ENCODE peak calls at places on chromosomes 11 and 22, in six cellular contexts. R is DMS153, E is retina, V is mesothelial cell of epicardium, P is iris pigment epithelial cell, D is neural progenitor cell. I is an unnamed sample.

GRCh38 chr11:92628401-92629292 is 340.8 kb upstream of the MTNR1B start:
- DNase-seq in D (no peak), E (no peak), V (no peak), P (peak), R (peak), I (peak)

GRCh38 chr11:8744423-8744822 is 61.8 kb downstream of the RPL27A start:
- DNase-seq in E (no peak), V (no peak), R (no peak), P (no peak), D (no peak), I (no peak)

GRCh38 chr11:65078151-65078550 is 5.7 kb downstream of the CDCA5 start:
- DNase-seq in E (no peak), P (peak), R (peak), D (peak), V (no peak), I (peak)

GRCh38 chr11:97201743-97202612 is 812.2 kb downstream of the JRKL start:
- DNase-seq in P (no peak), V (no peak), D (peak), E (no peak), R (no peak), I (peak)

GRCh38 chr11:6351782-6352181 is 31.5 kb upstream of the CAVIN3 start:
- DNase-seq in R (no peak), P (no peak), E (peak), V (no peak), D (no peak), I (no peak)

GRCh38 chr11:65388731-65389130 is 2.3 kb downstream of the FRMD8 start:
- DNase-seq in D (no peak), V (no peak), R (no peak), E (no peak), P (no peak), I (no peak)

GRCh38 chr22:42714768-42715430 is 5.8 kb downstream of the A4GALT start:
- DNase-seq in D (no peak), R (no peak), V (no peak), P (peak), E (no peak), I (no peak)

GRCh38 chr22:46008836-46009596 is 32.1 kb upstream of the WNT7B start:
- DNase-seq in D (no peak), R (no peak), P (no peak), E (no peak), V (no peak), I (no peak)

GRCh38 chr22:45883811-45884170 is 93.2 kb downstream of the WNT7B start:
- DNase-seq in R (no peak), P (no peak), E (no peak), D (no peak), V (peak), I (no peak)

GRCh38 chr11:65003282-65003681 is 6.5 kb upstream of the BATF2 start:
- DNase-seq in E (no peak), V (no peak), D (peak), R (no peak), P (peak), I (peak)

GRCh38 chr11:26950260-26950719 is 43.6 kb upstream of the FIBIN start:
- DNase-seq in P (peak), V (no peak), E (no peak), R (no peak), D (no peak), I (no peak)

GRCh38 chr22:29660021-29660420 is 56.6 kb downstream of the NF2 start:
- DNase-seq in V (no peak), P (no peak), R (no peak), E (no peak), D (no peak), I (no peak)

GRCh38 chr11:97611345-97611744 is 1221.5 kb downstream of the JRKL start:
- DNase-seq in E (no peak), V (no peak), D (no peak), P (no peak), R (no peak), I (no peak)

GRCh38 chr11:57935402-57936049 is 88.2 kb upstream of the OR9Q1 start:
- DNase-seq in V (no peak), E (no peak), D (no peak), R (no peak), P (no peak), I (no peak)

GRCh38 chr11:87970762-87971161 is 204.5 kb downstream of the RAB38 start:
- DNase-seq in R (no peak), P (no peak), V (no peak), E (no peak), D (peak), I (no peak)

GRCh38 chr22:19218541-19219233 is 40.2 kb upstream of the SLC25A1 start:
- DNase-seq in V (no peak), D (no peak), P (no peak), R (no peak), E (no peak), I (no peak)

GRCh38 chr22:20026204-20026908 is 5.4 kb downstream of the TANGO2 start:
- DNase-seq in E (no peak), R (no peak), D (no peak), P (no peak), V (peak), I (no peak)

GRCh38 chr22:29751139-29751538 is 15.7 kb downstream of the ZMAT5 start:
- DNase-seq in R (no peak), E (no peak), P (peak), D (no peak), V (no peak), I (no peak)

GRCh38 chr11:70828498-70829159 is 423.7 kb downstream of the SHANK2 start:
- DNase-seq in D (no peak), E (no peak), V (no peak), P (no peak), R (no peak), I (no peak)

GRCh38 chr11:61910473-61911123 is 6.8 kb downstream of the RAB3IL1 start:
- DNase-seq in E (no peak), V (no peak), D (no peak), P (peak), R (no peak), I (no peak)

GRCh38 chr22:36540867-36541642 is 12.1 kb upstream of the EIF3D start:
- DNase-seq in R (no peak), E (no peak), P (peak), D (no peak), V (no peak), I (peak)

GRCh38 chr11:26665946-26666345 is 55.9 kb downstream of the SLC5A12 start:
- DNase-seq in R (no peak), E (no peak), P (no peak), V (no peak), D (no peak), I (no peak)

GRCh38 chr22:50059185-50059880 is 1.2 kb upstream of the TTLL8 start:
- DNase-seq in V (no peak), P (peak), E (peak), D (peak), R (no peak), I (peak)

GRCh38 chr11:112410325-112410724 is 149.7 kb upstream of the PLET1 start:
- DNase-seq in D (no peak), R (no peak), E (no peak), P (no peak), V (no peak), I (no peak)

GRCh38 chr22:35582861-35583670 is 34.1 kb downstream of the MB start:
- DNase-seq in D (peak), R (peak), E (peak), P (peak), V (no peak), I (peak)

GRCh38 chr11:113698515-113698914 is 7.6 kb downstream of the TMPRSS5 start:
- DNase-seq in R (no peak), E (no peak), V (no peak), P (no peak), D (no peak), I (no peak)

GRCh38 chr11:66976048-66976467 is 954 bp downstream of the C11orf86 start:
- DNase-seq in V (no peak), D (peak), R (no peak), P (no peak), E (peak), I (peak)

GRCh38 chr11:35598254-35599125 is 19.8 kb upstream of the FJX1 start:
- DNase-seq in V (no peak), E (no peak), R (no peak), P (no peak), D (no peak), I (no peak)

GRCh38 chr22:44726439-44726838 is 24.4 kb downstream of the PRR5 start:
- DNase-seq in P (no peak), R (no peak), V (no peak), D (no peak), E (no peak), I (no peak)

GRCh38 chr11:7672960-7673723 is at the start of gene CYB5R2:
- DNase-seq in E (no peak), R (no peak), P (peak), V (no peak), D (peak), I (peak)

I was measured in left kidney.